ENCODE peak calls at places on chromosomes 5 and 9, in eight cellular contexts. N, C, B, V, R, Y, O and J are unnamed samples. For H3K36me3, the result is how much of the 10 kb centered on the place peaks cover.

GRCh38 chr9:94002316-94003140 is 47.4 kb upstream of the BARX1 start:
- DNase-seq in Y (peak), V (no peak), R (peak), O (no peak), B (peak), N (no peak), C (peak), J (peak)

GRCh38 chr5:55691265-55692105 is 20.6 kb downstream of the SLC38A9 start:
- DNase-seq in N (no peak), V (no peak), O (no peak), B (no peak), Y (peak), C (peak), R (peak), J (no peak)

GRCh38 chr9:137583347-137583746 is 4.6 kb upstream of the DPH7 start:
- DNase-seq in B (no peak), C (no peak), V (no peak), Y (no peak), O (no peak), R (no peak), N (no peak), J (no peak)

GRCh38 chr5:10702040-10702629 is 58.9 kb downstream of the DAP start:
- DNase-seq in B (peak), V (no peak), Y (peak), R (peak), C (no peak), O (no peak), N (no peak), J (no peak)

GRCh38 chr5:6829150-6829784 is 116.0 kb downstream of the TENT4A start:
- DNase-seq in N (no peak), R (no peak), B (no peak), V (no peak), Y (peak), C (no peak), O (no peak), J (no peak)

GRCh38 chr5:79002374-79002773 is 17.3 kb upstream of the ARSB start:
- DNase-seq in C (no peak), R (no peak), B (no peak), N (no peak), V (no peak), Y (no peak), O (no peak), J (no peak)

GRCh38 chr5:67971223-67971830 is 244.2 kb upstream of the PIK3R1 start:
- DNase-seq in N (no peak), O (no peak), V (peak), Y (no peak), B (no peak), C (peak), R (peak), J (no peak)

GRCh38 chr5:176153741-176154140 is 84.5 kb upstream of the SIMC1 start:
- DNase-seq in R (no peak), B (no peak), C (no peak), Y (no peak), V (no peak), O (no peak), N (no peak), J (no peak)

GRCh38 chr5:39760385-39761198 is 335.8 kb upstream of the DAB2 start:
- DNase-seq in N (no peak), R (peak), C (no peak), O (no peak), Y (peak), V (peak), B (no peak), J (no peak)

GRCh38 chr5:141960018-141960417 is 2.0 kb upstream of the PCDH12 start:
- DNase-seq in N (no peak), O (no peak), C (no peak), R (no peak), Y (no peak), V (no peak), B (no peak), J (peak)

GRCh38 chr5:134177197-134178171 is 734 bp upstream of the SKP1 start:
- DNase-seq in R (peak), C (peak), B (peak), V (no peak), N (peak), O (no peak), Y (peak), J (no peak)

GRCh38 chr9:137875354-137875753 is 2.2 kb upstream of the CACNA1B start:
- DNase-seq in O (no peak), B (no peak), N (no peak), R (no peak), V (no peak), C (no peak), Y (no peak), J (no peak)

GRCh38 chr9:78663367-78663766 is 366.4 kb downstream of the PSAT1 start:
- DNase-seq in O (no peak), R (no peak), V (no peak), B (no peak), C (no peak), N (no peak), Y (no peak), J (no peak)

GRCh38 chr5:28397502-28397941 is 1359.1 kb upstream of the CDH9 start:
- DNase-seq in C (peak), N (no peak), O (no peak), R (no peak), V (no peak), Y (peak), B (no peak), J (no peak)

GRCh38 chr9:87909310-87910041 is 8.3 kb upstream of the SPATA31C1 start:
- DNase-seq in Y (no peak), B (peak), V (no peak), C (no peak), N (peak), O (peak), R (no peak), J (no peak)

GRCh38 chr9:15306068-15306756 is 804 bp downstream of the TTC39B start:
- DNase-seq in N (peak), O (peak), B (peak), C (no peak), R (peak), Y (peak), V (peak), J (no peak)

GRCh38 chr5:111641533-111642230 is 115.3 kb downstream of the NREP start:
- DNase-seq in B (no peak), Y (peak), C (no peak), N (no peak), R (peak), V (no peak), O (no peak), J (no peak)

GRCh38 chr5:142929602-142930001 is 159.4 kb downstream of the ARHGAP26 start:
- DNase-seq in C (no peak), B (no peak), Y (no peak), O (no peak), V (no peak), N (peak), R (no peak), J (no peak)

GRCh38 chr9:117304613-117305012 is 110.2 kb downstream of the ASTN2 start:
- DNase-seq in C (no peak), B (no peak), Y (no peak), N (no peak), O (no peak), R (no peak), V (no peak), J (no peak)

GRCh38 chr5:112388739-112389138 is 30.3 kb downstream of the EPB41L4A start:
- DNase-seq in O (no peak), N (no peak), C (no peak), R (no peak), B (no peak), V (no peak), Y (no peak), J (no peak)

GRCh38 chr5:174481737-174482136 is 242.6 kb upstream of the MSX2 start:
- DNase-seq in B (no peak), R (no peak), Y (no peak), C (no peak), V (no peak), N (no peak), O (no peak), J (no peak)

GRCh38 chr5:14505310-14506140 is 76.1 kb upstream of the OTULINL start:
- DNase-seq in B (no peak), V (no peak), R (no peak), Y (no peak), N (no peak), C (peak), O (no peak), J (no peak)
- H3K36me3 ChIP-seq in B (half or more), V (half or more), R (half or more), Y (under half), N (half or more), C (under half), O (under half), J (under half)

DNA sequence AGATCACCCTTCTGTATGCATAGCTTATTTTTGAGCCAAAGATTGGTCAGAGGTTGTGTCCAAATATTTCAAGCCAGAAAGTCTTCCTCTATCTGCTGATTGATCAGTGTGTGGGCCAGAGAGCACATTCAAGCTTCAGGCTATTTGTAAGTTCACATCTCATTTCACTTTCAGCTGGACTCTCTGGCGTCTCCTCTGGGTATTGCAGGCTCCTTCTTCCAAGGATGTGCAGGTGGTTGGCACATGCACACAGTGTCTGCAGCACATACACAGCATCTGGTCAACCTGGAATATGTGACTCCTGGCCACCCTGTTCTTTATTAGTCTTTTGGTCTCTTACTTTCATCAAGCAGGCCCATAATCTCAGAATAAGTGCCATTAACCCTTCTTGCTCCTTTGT is 516.1 kb downstream of the ANXA1 start:
- DNase-seq in C (peak), Y (peak), V (no peak), O (no peak), B (no peak), N (no peak), R (no peak), J (no peak)
- TF ChIP-seq CTCF in C (no peak), Y (peak), V (no peak), O (no peak), B (no peak), N (no peak), R (no peak), J (no peak)

DNA sequence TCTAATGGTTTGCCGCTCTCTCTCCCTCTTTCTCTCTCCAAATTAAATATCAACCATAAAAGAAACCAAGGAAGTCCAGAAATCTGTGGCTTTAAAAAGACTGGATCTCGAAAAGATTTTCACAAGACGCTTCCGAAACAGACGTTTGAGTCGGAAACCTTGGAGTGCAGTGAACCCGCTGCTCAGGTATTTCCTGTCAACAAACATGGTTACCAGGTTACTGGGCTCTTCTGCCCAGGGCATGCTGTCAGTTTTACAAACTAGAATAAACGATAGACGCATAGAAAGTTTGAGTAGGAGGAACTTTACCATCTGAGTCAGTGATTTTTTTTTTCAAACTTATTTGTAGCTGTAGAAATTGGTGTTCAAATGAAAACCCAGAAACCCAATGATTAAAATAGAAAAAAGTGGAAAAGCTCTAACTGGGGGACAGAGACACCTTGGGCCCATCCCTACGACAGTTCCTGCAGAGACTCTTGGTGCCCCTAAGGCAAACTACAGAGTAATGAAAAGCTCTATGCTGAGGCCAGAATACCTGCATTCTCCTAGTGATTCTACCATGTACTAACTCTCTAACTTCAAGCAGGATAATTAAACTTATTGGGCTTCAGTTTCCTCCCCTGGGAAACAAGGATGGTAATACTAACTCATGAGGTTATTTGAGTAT is 90.0 kb downstream of the DOCK8 start:
- DNase-seq in R (no peak), C (no peak), O (no peak), N (no peak), V (no peak), Y (peak), B (no peak), J (no peak)
- H3K27ac ChIP-seq in R (no peak), C (no peak), O (no peak), N (peak), V (no peak), Y (peak), B (no peak), J (no peak)

GRCh38 chr5:149521739-149522373 is 29.4 kb downstream of the CSNK1A1 start:
- DNase-seq in N (no peak), O (no peak), B (no peak), C (no peak), V (no peak), Y (no peak), R (no peak), J (no peak)
- H3K36me3 ChIP-seq in N (under half), O (under half), B (under half), C (half or more), V (under half), Y (under half), R (under half), J (half or more)

DNA sequence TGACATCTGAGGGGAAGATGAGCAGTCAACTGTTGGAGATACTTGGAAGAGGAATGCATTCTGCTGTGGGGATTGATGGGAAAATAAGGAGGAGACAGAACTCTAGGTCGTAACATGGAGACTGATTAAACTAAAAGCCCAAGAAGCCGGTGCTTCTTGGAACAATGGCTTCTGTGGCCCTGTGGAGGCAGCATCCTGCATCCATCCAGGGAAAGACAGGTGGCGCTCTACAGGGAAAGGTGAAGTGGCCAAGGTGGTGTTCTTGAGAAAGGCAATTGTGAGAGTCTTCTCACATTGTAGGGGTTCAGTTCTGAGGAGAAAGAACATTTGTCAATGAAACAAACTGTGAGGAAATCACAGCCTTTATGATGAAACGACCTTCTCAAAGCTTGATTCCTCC is 31.2 kb downstream of the ZFAND5 start:
- DNase-seq in B (no peak), R (no peak), Y (no peak), O (no peak), N (no peak), C (no peak), V (no peak), J (peak)
- TF ChIP-seq CTCF in B (no peak), R (no peak), Y (no peak), O (no peak), N (no peak), C (peak), V (no peak), J (peak)

DNA sequence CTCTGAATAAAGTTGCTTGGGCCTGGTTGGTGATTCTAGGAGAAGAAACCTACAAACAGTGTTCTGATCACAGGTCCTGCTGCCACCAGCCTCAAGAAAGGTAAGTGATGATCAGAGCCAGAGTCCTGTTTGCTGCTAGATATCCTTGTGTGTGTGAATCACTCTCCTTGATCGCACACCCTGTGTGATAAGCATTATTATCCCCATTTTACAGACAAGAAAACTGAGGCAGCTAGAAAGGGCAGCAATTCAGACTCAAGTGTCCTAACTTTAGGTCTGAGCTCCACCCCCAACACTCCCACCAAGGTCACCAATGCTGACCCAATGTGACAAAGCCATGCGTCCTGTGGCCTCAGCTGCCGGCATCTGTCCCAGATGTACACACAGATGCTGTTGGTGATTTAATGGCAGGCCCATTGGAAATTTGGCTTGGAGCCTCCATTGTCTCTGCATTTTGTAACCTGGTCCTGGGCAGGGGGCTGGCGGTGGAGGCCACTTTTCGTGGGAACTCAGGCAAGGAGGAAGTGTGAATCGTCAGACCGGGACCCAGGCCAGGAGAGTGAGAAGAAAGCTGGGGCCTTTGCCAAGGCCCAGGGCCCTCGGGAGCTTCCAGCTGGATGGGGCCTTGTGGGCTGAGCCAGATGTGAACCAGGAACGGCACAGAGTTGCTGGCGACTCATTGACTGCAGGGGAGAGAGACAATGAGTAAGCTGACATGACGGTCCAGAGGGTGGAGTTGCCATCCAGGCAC is 29.8 kb upstream of the GGTA1 start:
- DNase-seq in B (peak), O (peak), C (peak), N (peak), V (peak), Y (peak), R (peak), J (no peak)
- H3K27ac ChIP-seq in B (peak), O (no peak), C (no peak), N (peak), V (peak), Y (no peak), R (peak), J (no peak)

GRCh38 chr5:59387127-59387526 is 506.4 kb downstream of the PDE4D start:
- DNase-seq in N (no peak), R (no peak), V (no peak), Y (no peak), C (no peak), O (no peak), B (no peak), J (no peak)
- H3K36me3 ChIP-seq in N (under half), R (under half), V (under half), Y (under half), C (under half), O (under half), B (under half), J (under half)

GRCh38 chr5:33300209-33300742 is 140.5 kb upstream of the TARS1 start:
- DNase-seq in N (no peak), Y (peak), B (no peak), O (no peak), C (no peak), V (no peak), R (no peak), J (no peak)

GRCh38 chr5:33299621-33300208 is 141.1 kb upstream of the TARS1 start:
- DNase-seq in O (no peak), B (no peak), N (no peak), R (peak), V (no peak), C (peak), Y (peak), J (no peak)

GRCh38 chr5:33303696-33304095 is 137.1 kb upstream of the TARS1 start:
- DNase-seq in R (no peak), C (no peak), V (no peak), N (no peak), B (no peak), O (no peak), Y (no peak), J (no peak)

DNA sequence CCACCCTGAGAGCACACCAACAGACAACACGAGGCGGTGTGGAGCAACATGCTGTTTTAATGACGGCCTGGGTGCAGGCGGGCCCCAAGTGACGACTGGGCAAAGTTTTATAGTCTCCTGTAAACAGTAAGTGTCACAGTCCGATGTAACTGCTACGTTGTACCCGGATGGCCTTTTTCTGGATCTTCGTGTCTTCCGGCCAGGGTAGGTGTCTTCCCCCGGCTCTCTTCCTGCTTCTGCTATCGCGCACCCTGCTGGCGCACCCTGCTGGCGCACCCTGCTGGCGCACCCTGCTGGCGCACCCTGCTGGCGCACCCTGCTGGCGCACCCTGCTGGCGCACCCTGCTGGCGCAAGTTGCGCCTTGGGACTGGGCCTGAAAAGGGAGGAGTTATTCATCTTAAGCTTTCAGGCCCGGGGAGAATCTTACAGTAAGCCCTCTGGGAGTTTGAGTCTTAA is 143.0 kb upstream of the TARS1 start:
- DNase-seq in Y (no peak), O (no peak), V (no peak), N (no peak), B (no peak), R (no peak), C (peak), J (no peak)
- TF ChIP-seq CTCF in Y (no peak), O (no peak), V (no peak), N (peak), B (no peak), R (no peak), C (peak), J (no peak)

GRCh38 chr9:104780796-104781395 is 17.0 kb downstream of the NIPSNAP3B start:
- DNase-seq in B (no peak), O (no peak), Y (peak), N (no peak), R (peak), C (peak), V (no peak), J (no peak)
- H3K27ac ChIP-seq in B (no peak), O (no peak), Y (no peak), N (no peak), R (no peak), C (no peak), V (no peak), J (no peak)